ENCODE peak calls at places on chromosome 10, in nine cellular contexts. W, S, T, C, O, N, L, I and Y are unnamed samples.

GRCh38 chr10:109956454-109957091 is 33.3 kb upstream of the XPNPEP1 start:
- DNase-seq in W (peak), S (no peak), T (no peak), C (peak), O (no peak), N (no peak), L (peak), I (no peak), Y (peak)

GRCh38 chr10:3787816-3788215 is 2.8 kb upstream of the KLF6 start:
- DNase-seq in W (no peak), S (no peak), T (no peak), C (no peak), O (no peak), N (no peak), L (no peak), I (no peak), Y (no peak)

GRCh38 chr10:62029401-62029800 is 127.9 kb downstream of the ARID5B start:
- DNase-seq in W (no peak), S (no peak), T (no peak), C (no peak), O (no peak), N (no peak), L (no peak), I (no peak), Y (no peak)

GRCh38 chr10:10094700-10095099 is 923.0 kb upstream of the CELF2 start:
- DNase-seq in W (peak), S (no peak), T (no peak), C (peak), O (peak), N (no peak), L (no peak), I (no peak), Y (no peak)

GRCh38 chr10:81127931-81128330 is 590.2 kb downstream of the SH2D4B start:
- DNase-seq in W (no peak), S (no peak), T (no peak), C (no peak), O (no peak), N (no peak), L (no peak), I (no peak), Y (no peak)

GRCh38 chr10:121437596-121437995 is 160.6 kb downstream of the FGFR2 start:
- DNase-seq in W (peak), S (no peak), T (peak), C (no peak), O (no peak), N (peak), L (no peak), I (no peak), Y (no peak)

GRCh38 chr10:58998924-58999713 is 177.3 kb upstream of the PHYHIPL start:
- DNase-seq in W (no peak), S (peak), T (no peak), C (no peak), O (peak), N (peak), L (peak), I (no peak), Y (no peak)

GRCh38 chr10:21315321-21316220 is 209.9 kb downstream of the SKIDA1 start:
- DNase-seq in W (peak), S (peak), T (no peak), C (peak), O (peak), N (no peak), L (peak), I (no peak), Y (peak)

GRCh38 chr10:3452683-3453388 is 280.3 kb upstream of the PITRM1 start:
- DNase-seq in W (peak), S (no peak), T (no peak), C (peak), O (peak), N (no peak), L (peak), I (no peak), Y (peak)

GRCh38 chr10:71888623-71889387 is 37.8 kb upstream of the PSAP start:
- DNase-seq in W (peak), S (peak), T (peak), C (peak), O (peak), N (peak), L (peak), I (no peak), Y (peak)

GRCh38 chr10:71888248-71888622 is 37.2 kb upstream of the PSAP start:
- DNase-seq in W (no peak), S (no peak), T (no peak), C (no peak), O (no peak), N (no peak), L (no peak), I (no peak), Y (no peak)

GRCh38 chr10:71887767-71888166 is 36.7 kb upstream of the PSAP start:
- DNase-seq in W (no peak), S (no peak), T (no peak), C (no peak), O (no peak), N (no peak), L (peak), I (no peak), Y (no peak)

GRCh38 chr10:71891437-71891836 is 40.4 kb upstream of the PSAP start:
- DNase-seq in W (no peak), S (no peak), T (no peak), C (no peak), O (no peak), N (no peak), L (no peak), I (no peak), Y (no peak)

GRCh38 chr10:71889388-71889987 is 38.4 kb upstream of the PSAP start:
- DNase-seq in W (no peak), S (no peak), T (peak), C (no peak), O (no peak), N (no peak), L (no peak), I (no peak), Y (no peak)
- H3K4me3 ChIP-seq in W (peak), S (peak), T (no peak), C (peak), O (peak), N (peak), L (peak), I (no peak), Y (no peak)

GRCh38 chr10:52818019-52818418 is 45.4 kb upstream of the MBL2 start:
- DNase-seq in W (peak), S (no peak), T (no peak), C (peak), O (peak), N (no peak), L (peak), I (peak), Y (no peak)

GRCh38 chr10:52820316-52820715 is 47.7 kb upstream of the MBL2 start:
- DNase-seq in W (no peak), S (no peak), T (no peak), C (no peak), O (no peak), N (no peak), L (no peak), I (no peak), Y (no peak)

GRCh38 chr10:52814506-52814905 is 41.9 kb upstream of the MBL2 start:
- DNase-seq in W (no peak), S (no peak), T (no peak), C (no peak), O (no peak), N (no peak), L (no peak), I (no peak), Y (no peak)
- H3K4me3 ChIP-seq in W (no peak), S (no peak), T (no peak), C (no peak), O (no peak), N (no peak), L (no peak), I (no peak), Y (no peak)

GRCh38 chr10:117163061-117163953 is 25.2 kb upstream of the VAX1 start:
- DNase-seq in W (peak), S (no peak), T (no peak), C (no peak), O (no peak), N (no peak), L (no peak), I (no peak), Y (no peak)
- H3K4me3 ChIP-seq in W (no peak), S (peak), T (no peak), C (no peak), O (no peak), N (peak), L (no peak), I (peak), Y (no peak)

DNA sequence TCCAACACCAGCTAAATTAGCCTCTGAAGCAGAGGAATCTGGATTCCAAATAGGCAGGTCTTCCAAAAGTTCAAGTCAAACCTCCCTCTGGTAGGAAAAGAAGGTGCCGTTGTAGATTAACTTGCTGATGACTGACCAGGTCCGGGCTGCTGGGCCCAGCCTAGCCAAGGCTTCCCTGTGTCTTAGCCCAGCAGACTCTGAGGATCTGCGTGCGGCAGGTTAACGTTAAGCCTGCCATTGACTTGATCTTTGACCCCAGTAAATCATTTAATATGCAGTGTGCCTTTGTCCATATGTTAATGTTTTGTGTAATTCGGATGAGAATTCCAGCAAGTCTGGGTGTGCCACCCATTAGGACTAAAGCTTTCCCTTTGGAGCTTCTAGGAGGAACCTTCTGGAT is 30.9 kb upstream of the FBXW4 start:
- DNase-seq in W (peak), S (no peak), T (peak), C (no peak), O (no peak), N (no peak), L (no peak), I (no peak), Y (peak)
- H3K4me3 ChIP-seq in W (no peak), S (no peak), T (no peak), C (no peak), O (no peak), N (no peak), L (no peak), I (no peak), Y (no peak)

GRCh38 chr10:101047961-101048892 is 13.6 kb upstream of the KAZALD1 start:
- DNase-seq in W (peak), S (no peak), T (no peak), C (no peak), O (no peak), N (no peak), L (no peak), I (no peak), Y (peak)
- H3K4me3 ChIP-seq in W (no peak), S (no peak), T (no peak), C (no peak), O (no peak), N (no peak), L (no peak), I (no peak), Y (no peak)

DNA sequence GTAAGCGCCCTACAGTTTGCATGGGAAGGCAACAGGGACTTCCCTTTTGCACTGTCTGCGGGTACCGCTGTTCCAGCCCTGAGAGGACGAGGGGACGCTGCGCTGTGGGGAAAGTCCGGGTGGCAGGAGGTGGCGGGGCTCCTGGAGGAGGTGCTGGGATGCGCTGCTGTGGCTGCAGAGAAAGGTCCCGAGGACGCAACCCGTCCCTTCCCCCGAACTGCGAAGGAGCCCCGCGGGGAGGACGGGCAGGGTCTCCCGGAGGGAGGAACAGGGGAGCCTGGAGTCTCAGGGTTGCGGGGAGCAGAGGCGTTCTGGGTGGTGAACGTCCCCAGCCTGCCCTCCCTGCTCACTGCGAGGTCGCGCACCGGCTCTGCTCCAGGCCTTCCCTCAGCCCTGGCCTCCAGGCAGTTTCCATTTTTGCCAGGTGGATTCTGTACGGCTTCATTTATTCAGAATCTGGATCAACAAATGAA is 91.6 kb downstream of the CXCL12 start:
- DNase-seq in W (no peak), S (no peak), T (no peak), C (no peak), O (no peak), N (no peak), L (no peak), I (no peak), Y (no peak)
- H3K4me3 ChIP-seq in W (no peak), S (peak), T (no peak), C (no peak), O (peak), N (no peak), L (no peak), I (peak), Y (no peak)

GRCh38 chr10:11270135-11270857 is 252.6 kb downstream of the CELF2 start:
- DNase-seq in W (peak), S (peak), T (peak), C (peak), O (peak), N (peak), L (peak), I (peak), Y (peak)
- H3K4me3 ChIP-seq in W (no peak), S (no peak), T (no peak), C (no peak), O (no peak), N (no peak), L (no peak), I (no peak), Y (no peak)

GRCh38 chr10:101217450-101218281 is 11.6 kb downstream of the LBX1 start:
- DNase-seq in W (peak), S (no peak), T (peak), C (peak), O (peak), N (no peak), L (no peak), I (no peak), Y (peak)
- H3K4me3 ChIP-seq in W (no peak), S (no peak), T (no peak), C (no peak), O (no peak), N (no peak), L (no peak), I (no peak), Y (no peak)